ENCODE peak calls at places on chromosomes 4 and X, in seven cellular contexts. D is AG09319; N is epithelial cell of esophagus; F is NCI-H748 treated with DMSO at 0.1 percent for 48 hours; J is stimulated activated CD8-positive, alpha-beta memory T cell treated with anti-CD3 and anti-CD28 coated beads, Interleukin-4, amount 100 ng/mL, for 4 hours; W is GM23248; K is HT1080. Z is an unnamed sample.

GRCh38 chr4:89803036-89803435 is 33.9 kb downstream of the SNCA start:
- DNase-seq in D (no peak), N (no peak), F (no peak), J (no peak), W (no peak), K (no peak), Z (no peak)

GRCh38 chrX:66046612-66047235 is 6.8 kb upstream of the VSIG4 start:
- DNase-seq in D (no peak), N (no peak), F (no peak), J (no peak), W (peak; percentile 0), K (no peak), Z (no peak)

GRCh38 chr4:117957570-117957969 is 76.7 kb upstream of the NDST3 start:
- DNase-seq in D (no peak), N (no peak), F (no peak), J (no peak), W (no peak), K (no peak), Z (no peak)

GRCh38 chrX:112677167-112677566 is 2.6 kb downstream of the LHFPL1 start:
- DNase-seq in D (no peak), N (no peak), F (no peak), J (no peak), W (peak; percentile 57), K (no peak), Z (no peak)

GRCh38 chr4:90842960-90843359 is 715.8 kb downstream of the CCSER1 start:
- DNase-seq in D (no peak), N (peak; percentile 73), F (no peak), J (no peak), W (no peak), K (no peak), Z (peak; percentile 56)

GRCh38 chr4:5381981-5382441 is 326.3 kb downstream of the EVC2 start:
- DNase-seq in D (no peak), N (no peak), F (no peak), J (no peak), W (peak; percentile 56), K (peak; percentile 17), Z (peak; percentile 81)

GRCh38 chr4:47913858-47914218 is 545 bp downstream of the NFXL1 start:
- DNase-seq in D (no peak), N (peak; percentile 63), F (peak; percentile 22), J (no peak), W (peak; percentile 45), K (no peak), Z (peak; percentile 7)

GRCh38 chr4:170011921-170012628 is 14.1 kb downstream of the MFAP3L start:
- DNase-seq in D (no peak), N (no peak), F (no peak), J (no peak), W (no peak), K (no peak), Z (no peak)

GRCh38 chr4:38069271-38069760 is 109.1 kb downstream of the PTTG2 start:
- DNase-seq in D (no peak), N (peak; percentile 92), F (peak; percentile 11), J (no peak), W (peak; percentile 86), K (peak; percentile 74), Z (peak; percentile 71)

GRCh38 chr4:174260099-174260498 is 23.4 kb downstream of the FBXO8 start:
- DNase-seq in D (no peak), N (peak; percentile 88), F (no peak), J (no peak), W (peak; percentile 75), K (no peak), Z (peak; percentile 85)

GRCh38 chr4:107708225-107708624 is 11.8 kb downstream of the PAPSS1 start:
- DNase-seq in D (no peak), N (peak; percentile 80), F (no peak), J (no peak), W (no peak), K (no peak), Z (no peak)

GRCh38 chr4:27397886-27398285 is 537.2 kb downstream of the STIM2 start:
- DNase-seq in D (peak; percentile 24), N (peak; percentile 39), F (no peak), J (no peak), W (peak; percentile 87), K (peak; percentile 50), Z (no peak)

GRCh38 chr4:71138007-71138600 is 144.7 kb downstream of the DCK start:
- DNase-seq in D (no peak), N (peak; percentile 14), F (no peak), J (no peak), W (no peak), K (no peak), Z (no peak)

GRCh38 chrX:70042399-70043371 is 7.1 kb downstream of the AWAT2 start:
- DNase-seq in D (no peak), N (peak; percentile 63), F (no peak), J (no peak), W (peak; percentile 49), K (peak; percentile 43), Z (peak; percentile 30)

GRCh38 chrX:24760601-24761000 is 66.9 kb downstream of the POLA1 start:
- DNase-seq in D (no peak), N (no peak), F (no peak), J (no peak), W (peak; percentile 55), K (peak; percentile 0), Z (no peak)

GRCh38 chr4:152672403-152673092 is 7.2 kb downstream of the TMEM154 start:
- DNase-seq in D (no peak), N (no peak), F (no peak), J (no peak), W (no peak), K (no peak), Z (no peak)

GRCh38 chrX:129540068-129540653 is at the start of gene OCRL:
- DNase-seq in D (no peak), N (peak; percentile 66), F (peak; percentile 38), J (no peak), W (peak; percentile 74), K (peak; percentile 63), Z (peak; percentile 74)

GRCh38 chrX:96843566-96843965 is 40.1 kb upstream of the RPA4 start:
- DNase-seq in D (no peak), N (peak; percentile 11), F (no peak), J (no peak), W (no peak), K (no peak), Z (no peak)

GRCh38 chr4:158710814-158711213 is 12.4 kb downstream of the PPID start:
- DNase-seq in D (no peak), N (peak; percentile 1), F (no peak), J (no peak), W (peak; percentile 35), K (no peak), Z (peak; percentile 11)

GRCh38 chr4:185811509-185812364 is at the start of gene SORBS2:
- DNase-seq in D (no peak), N (peak; percentile 81), F (peak; percentile 65), J (no peak), W (peak; percentile 6), K (peak; percentile 49), Z (no peak)

GRCh38 chr4:10063544-10064300 is 42.4 kb upstream of the SLC2A9 start:
- DNase-seq in D (peak; percentile 62), N (peak; percentile 88), F (no peak), J (no peak), W (peak; percentile 88), K (peak; percentile 44), Z (peak; percentile 49)

Z was measured in A549.